ENCODE peak calls at places on chromosomes 16 and 17, in ten cellular contexts. V is tibial artery; Z is left lung; H is cardiac muscle cell; W is kidney epithelial cell; E is GM12878; K is lung; Q is stomach; T is CD8-positive, alpha-beta memory T cell; D is right cardiac atrium. M is an unnamed sample.
A peak's percentile ranks its signal among the peaks of the same experiment; 100 is the strongest.

GRCh38 chr17:4354862-4355514 is 11.5 kb downstream of the UBE2G1 start:
- DNase-seq in V (no peak), Z (no peak), H (no peak), W (no peak), E (no peak), K (no peak), Q (no peak), T (no peak), D (no peak), M (peak; percentile 42)

GRCh38 chr17:4475001-4475400 is 23.7 kb upstream of the SPNS2 start:
- DNase-seq in V (no peak), Z (no peak), H (no peak), W (no peak), E (no peak), K (no peak), Q (no peak), T (no peak), D (no peak), M (no peak)

GRCh38 chr17:72372185-72372584 is 251.4 kb downstream of the SOX9 start:
- DNase-seq in V (no peak), Z (no peak), H (no peak), W (no peak), E (no peak), K (no peak), Q (no peak), T (no peak), D (no peak), M (no peak)

GRCh38 chr17:13162361-13162760 is 144.5 kb upstream of the ELAC2 start:
- DNase-seq in V (no peak), Z (no peak), H (no peak), W (no peak), E (no peak), K (no peak), Q (no peak), T (no peak), D (no peak), M (no peak)

GRCh38 chr16:81707411-81708321 is 71.4 kb upstream of the PLCG2 start:
- DNase-seq in V (no peak), Z (no peak), H (no peak), W (no peak), E (no peak), K (no peak), Q (peak; percentile 70), T (no peak), D (no peak), M (peak; percentile 82)

GRCh38 chr16:66972983-66973382 is 11.9 kb downstream of the CES3 start:
- DNase-seq in V (no peak), Z (no peak), H (peak; percentile 47), W (no peak), E (no peak), K (no peak), Q (no peak), T (no peak), D (peak; percentile 16), M (no peak)

GRCh38 chr16:78742501-78743283 is 643.2 kb downstream of the WWOX start:
- DNase-seq in V (peak; percentile 68), Z (peak; percentile 48), H (no peak), W (no peak), E (peak; percentile 83), K (no peak), Q (peak; percentile 42), T (peak; percentile 89), D (no peak), M (peak; percentile 21)

GRCh38 chr17:75411328-75412067 is 6.0 kb upstream of the GRB2 start:
- DNase-seq in V (peak; percentile 27), Z (no peak), H (no peak), W (no peak), E (no peak), K (no peak), Q (no peak), T (no peak), D (no peak), M (no peak)

GRCh38 chr17:47188266-47188665 is 829 bp downstream of the CDC27 start:
- DNase-seq in V (no peak), Z (no peak), H (no peak), W (no peak), E (no peak), K (no peak), Q (no peak), T (no peak), D (no peak), M (no peak)

GRCh38 chr16:68404736-68405345 is 43.5 kb downstream of the SMPD3 start:
- DNase-seq in V (no peak), Z (no peak), H (no peak), W (no peak), E (no peak), K (no peak), Q (peak; percentile 42), T (no peak), D (no peak), M (no peak)

GRCh38 chr16:17238285-17239028 is 232.3 kb downstream of the XYLT1 start:
- DNase-seq in V (no peak), Z (no peak), H (no peak), W (no peak), E (no peak), K (no peak), Q (no peak), T (no peak), D (no peak), M (no peak)

DNA sequence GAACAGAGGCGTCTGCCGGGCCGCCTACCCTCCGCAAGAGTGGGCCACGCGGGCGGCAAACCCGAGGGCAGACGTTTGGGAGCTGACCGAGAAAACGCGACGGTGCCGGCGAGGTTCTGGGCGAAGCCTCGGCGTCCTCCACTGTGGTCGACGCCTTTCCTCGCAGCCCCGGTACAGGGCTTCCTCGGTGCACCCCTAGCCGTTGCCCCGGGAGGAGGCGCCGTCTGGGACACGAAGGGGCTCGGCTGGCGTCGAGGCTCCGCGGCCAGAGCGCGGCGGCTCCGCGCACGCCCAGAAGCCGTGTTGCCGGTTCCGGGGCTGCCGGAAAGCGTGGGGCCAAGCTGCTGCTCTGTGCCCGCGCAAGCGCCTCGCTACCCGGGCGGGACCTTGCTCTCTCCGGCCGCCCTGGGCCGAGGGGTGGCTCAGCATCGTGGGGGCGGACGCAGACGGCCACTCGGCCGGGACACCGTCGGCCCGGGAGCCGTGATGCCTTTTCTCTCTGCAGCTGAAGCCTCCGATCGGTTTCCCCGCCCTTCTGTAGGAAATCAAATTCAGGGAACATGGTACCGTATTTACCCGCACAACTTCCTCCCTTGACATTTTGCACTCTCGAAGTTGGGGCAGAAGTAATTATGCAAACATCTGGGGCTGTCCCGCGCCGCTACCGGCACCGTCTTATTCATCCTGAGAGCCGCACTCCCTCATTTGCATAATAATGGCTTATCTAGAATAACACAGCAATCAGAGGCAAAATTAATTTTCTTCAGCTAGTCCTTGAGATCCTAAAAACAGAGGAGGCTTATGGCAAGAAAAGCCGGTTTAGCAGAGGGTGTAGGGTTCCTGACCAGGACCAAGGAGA is 7.3 kb upstream of the CBX8 start:
- DNase-seq in V (no peak), Z (no peak), H (no peak), W (no peak), E (peak; percentile 43), K (no peak), Q (no peak), T (no peak), D (peak; percentile 65), M (no peak)
- H3K27me3 ChIP-seq in V (peaks cover 30% of the 10 kb centered on the region), Z (peaks cover 98% of the 10 kb centered on the region), H (peaks cover 100% of the 10 kb centered on the region), W (peaks cover 100% of the 10 kb centered on the region), E (peaks cover 31% of the 10 kb centered on the region), K (peaks cover 20% of the 10 kb centered on the region), Q (peaks cover 100% of the 10 kb centered on the region), T (peaks cover 99% of the 10 kb centered on the region), D (no peaks in the 10 kb centered on the region), M (peaks cover 20% of the 10 kb centered on the region)

DNA sequence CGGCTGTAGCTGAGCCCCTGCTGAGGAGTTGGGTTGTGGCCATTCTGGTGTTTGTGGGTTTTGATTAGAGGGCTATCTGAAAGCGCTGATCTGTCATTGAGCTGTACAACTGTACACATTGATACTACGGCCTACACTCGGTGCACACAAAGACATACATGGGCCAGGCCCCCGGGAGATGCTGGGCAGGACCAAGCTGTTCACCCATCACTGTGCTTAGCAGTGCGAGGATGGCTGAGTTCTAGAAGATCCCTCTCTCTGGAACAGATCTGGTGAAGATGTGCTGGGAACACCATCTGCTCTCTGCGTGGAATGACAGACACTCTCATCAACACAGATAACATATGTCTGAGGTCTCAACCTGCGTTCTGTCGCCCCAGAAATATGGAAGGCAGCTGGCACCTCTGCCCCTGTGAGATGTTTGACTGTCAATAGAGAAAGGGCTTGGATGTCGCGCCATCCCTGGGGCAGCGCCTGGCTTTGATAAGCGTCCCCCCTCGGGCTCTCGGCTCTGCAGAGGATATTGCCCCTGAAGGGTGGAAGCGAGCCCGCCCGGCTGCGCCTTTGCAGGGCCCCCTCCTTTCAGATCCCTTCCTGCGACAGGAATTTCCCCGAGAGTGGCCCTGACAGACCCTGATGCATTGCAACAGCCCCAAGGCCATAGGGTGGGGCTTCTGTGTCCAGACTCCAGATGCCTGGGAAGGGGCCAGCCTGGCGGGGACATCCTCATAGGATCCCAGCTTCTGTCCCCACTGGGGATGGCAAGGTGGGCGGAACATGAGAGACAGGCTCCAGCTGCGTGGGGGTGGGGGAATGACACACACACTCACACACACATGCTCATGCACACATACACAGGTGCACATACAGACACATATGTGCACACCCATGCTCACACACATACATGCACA is 87.0 kb upstream of the ZNF469 start:
- DNase-seq in V (no peak), Z (no peak), H (no peak), W (no peak), E (no peak), K (no peak), Q (no peak), T (no peak), D (peak; percentile 29), M (peak; percentile 42)
- H3K27me3 ChIP-seq in V (no peaks in the 10 kb centered on the region), Z (no peaks in the 10 kb centered on the region), H (no peaks in the 10 kb centered on the region), W (peaks cover 10% of the 10 kb centered on the region), E (no peaks in the 10 kb centered on the region), K (no peaks in the 10 kb centered on the region), Q (no peaks in the 10 kb centered on the region), T (no peaks in the 10 kb centered on the region), D (no peaks in the 10 kb centered on the region), M (no peaks in the 10 kb centered on the region)

GRCh38 chr16:53457670-53458069 is 23.4 kb downstream of the RBL2 start:
- DNase-seq in V (no peak), Z (no peak), H (no peak), W (no peak), E (peak; percentile 92), K (no peak), Q (no peak), T (peak; percentile 88), D (no peak), M (no peak)

GRCh38 chr16:53458623-53459022 is 24.4 kb downstream of the RBL2 start:
- DNase-seq in V (no peak), Z (no peak), H (no peak), W (no peak), E (no peak), K (no peak), Q (no peak), T (no peak), D (no peak), M (no peak)

GRCh38 chr16:53456625-53457024 is 22.4 kb downstream of the RBL2 start:
- DNase-seq in V (no peak), Z (no peak), H (no peak), W (no peak), E (no peak), K (no peak), Q (no peak), T (peak; percentile 64), D (no peak), M (no peak)
- H3K27me3 ChIP-seq in V (no peaks in the 10 kb centered on the region), Z (no peaks in the 10 kb centered on the region), H (no peaks in the 10 kb centered on the region), W (no peaks in the 10 kb centered on the region), E (no peaks in the 10 kb centered on the region), K (no peaks in the 10 kb centered on the region), Q (no peaks in the 10 kb centered on the region), T (no peaks in the 10 kb centered on the region), D (no peaks in the 10 kb centered on the region), M (no peaks in the 10 kb centered on the region)

DNA sequence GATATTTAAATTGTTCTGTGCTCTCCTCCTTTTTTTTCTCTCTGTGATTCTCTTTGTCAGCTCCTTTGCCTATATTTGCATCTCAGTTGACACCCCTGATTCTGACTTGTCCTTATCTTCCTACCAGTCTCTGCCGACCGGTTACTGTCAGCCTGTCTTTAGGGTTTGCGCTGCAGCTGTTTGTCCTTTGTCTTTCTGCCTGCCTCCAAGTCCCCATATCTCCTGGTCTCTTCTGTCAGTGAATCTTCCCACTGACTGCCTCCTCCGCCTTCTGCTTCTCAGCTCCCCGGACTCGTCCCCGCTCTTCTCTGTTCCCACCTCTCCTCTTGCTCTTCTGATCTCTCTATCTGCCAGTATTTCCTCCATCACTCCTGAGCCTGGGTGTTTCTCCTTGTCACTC is 5.2 kb downstream of the TLCD2 start:
- DNase-seq in V (no peak), Z (no peak), H (no peak), W (no peak), E (no peak), K (no peak), Q (no peak), T (no peak), D (no peak), M (no peak)
- H3K27me3 ChIP-seq in V (no peaks in the 10 kb centered on the region), Z (no peaks in the 10 kb centered on the region), H (no peaks in the 10 kb centered on the region), W (no peaks in the 10 kb centered on the region), E (peaks cover 1% of the 10 kb centered on the region), K (no peaks in the 10 kb centered on the region), Q (no peaks in the 10 kb centered on the region), T (peaks cover 2% of the 10 kb centered on the region), D (no peaks in the 10 kb centered on the region), M (no peaks in the 10 kb centered on the region)

M was measured in pancreas.